ENCODE peak calls at places on chromosomes 3 and 15, in five cellular contexts. G is H9, Z is PC-3, N is hepatocyte, R is neuronal stem cell. C is an unnamed sample.
A peak's percentile ranks its signal among the peaks of the same experiment; 100 is the strongest.

GRCh38 chr15:81304226-81304625 is 19.7 kb downstream of the STARD5 start:
- DNase-seq in R (no peak), G (no peak), Z (no peak), N (no peak), C (peak; percentile 65)

GRCh38 chr3:38829404-38829803 is 13.4 kb upstream of the SCN10A start:
- DNase-seq in Z (peak; percentile 70), R (no peak), N (peak; percentile 70), G (no peak), C (peak; percentile 92)

GRCh38 chr3:185070491-185071335 is 82.1 kb downstream of the C3orf70 start:
- DNase-seq in N (peak; percentile 49), Z (peak; percentile 46), G (peak; percentile 87), R (peak; percentile 6), C (peak; percentile 94)

GRCh38 chr3:139309880-139310279 is 33.9 kb upstream of the MRPS22 start:
- DNase-seq in R (no peak), G (no peak), N (no peak), Z (peak; percentile 60), C (no peak)

GRCh38 chr15:79140846-79141570 is 50.4 kb upstream of the RASGRF1 start:
- DNase-seq in Z (no peak), N (no peak), R (no peak), G (no peak), C (no peak)

GRCh38 chr15:48358229-48358641 is 27.0 kb downstream of the DUT start:
- DNase-seq in N (no peak), Z (peak; percentile 49), R (peak; percentile 9), G (no peak), C (peak; percentile 44)

GRCh38 chr3:45252833-45253232 is 26.7 kb upstream of the TMEM158 start:
- DNase-seq in R (no peak), Z (no peak), G (no peak), N (no peak), C (no peak)

GRCh38 chr3:16665282-16665741 is 60.1 kb upstream of the DAZL start:
- DNase-seq in R (no peak), Z (peak; percentile 84), G (no peak), N (peak; percentile 78), C (no peak)

GRCh38 chr15:41417418-41417811 is 520 bp downstream of the RTF1 start:
- DNase-seq in N (peak; percentile 65), Z (peak; percentile 8), R (no peak), G (peak; percentile 36), C (peak; percentile 92)

GRCh38 chr15:41474941-41475340 is 18.7 kb upstream of the ITPKA start:
- DNase-seq in R (no peak), Z (peak; percentile 75), N (no peak), G (no peak), C (no peak)

GRCh38 chr15:79978694-79979519 is 7.9 kb upstream of the BCL2A1 start:
- DNase-seq in G (no peak), N (peak; percentile 48), R (no peak), Z (no peak), C (peak; percentile 86)

GRCh38 chr15:29945943-29946591 is 123.8 kb upstream of the TJP1 start:
- DNase-seq in G (no peak), N (no peak), Z (no peak), R (no peak), C (peak; percentile 25)

GRCh38 chr3:66598168-66598567 is 97.3 kb upstream of the LRIG1 start:
- DNase-seq in N (no peak), Z (no peak), G (no peak), R (no peak), C (no peak)

GRCh38 chr15:84961707-84962106 is 19.9 kb upstream of the PDE8A start:
- DNase-seq in R (no peak), N (no peak), G (no peak), Z (peak; percentile 54), C (peak; percentile 26)

GRCh38 chr15:63238796-63239195 is 38.6 kb upstream of the APH1B start:
- DNase-seq in G (no peak), R (no peak), Z (peak; percentile 6), N (no peak), C (peak; percentile 88)

GRCh38 chr3:170584585-170585007 is 1.3 kb downstream of the SLC7A14 start:
- DNase-seq in N (peak; percentile 91), Z (peak; percentile 53), R (peak; percentile 87), G (peak; percentile 90), C (peak; percentile 96)

GRCh38 chr3:176939022-176939817 is 258.1 kb downstream of the TBL1XR1 start:
- DNase-seq in G (peak; percentile 40), Z (peak; percentile 86), N (peak; percentile 86), R (peak; percentile 56), C (peak; percentile 88)

GRCh38 chr15:36682091-36682490 is 102.7 kb downstream of the CDIN1 start:
- DNase-seq in N (no peak), G (no peak), R (no peak), Z (peak; percentile 6), C (peak; percentile 17)

GRCh38 chr3:140906785-140907184 is 34.9 kb upstream of the SLC25A36 start:
- DNase-seq in Z (no peak), G (no peak), N (no peak), R (no peak), C (no peak)

GRCh38 chr3:52498134-52499054 is 3.3 kb downstream of the STAB1 start:
- DNase-seq in Z (no peak), N (peak; percentile 47), R (no peak), G (no peak), C (peak; percentile 98)

GRCh38 chr3:68479779-68480178 is 452.6 kb downstream of the TAFA4 start:
- DNase-seq in G (no peak), Z (no peak), N (no peak), R (no peak), C (no peak)

GRCh38 chr3:161413127-161413854 is 42.0 kb upstream of the SPTSSB start:
- DNase-seq in N (no peak), Z (peak; percentile 89), R (no peak), G (no peak), C (no peak)

GRCh38 chr3:18439281-18439680 is 14.1 kb upstream of the SATB1 start:
- DNase-seq in N (no peak), R (no peak), Z (no peak), G (no peak), C (no peak)

GRCh38 chr3:18441521-18441920 is 16.4 kb upstream of the SATB1 start:
- DNase-seq in N (no peak), R (no peak), G (no peak), Z (no peak), C (no peak)

GRCh38 chr3:18438586-18438985 is 13.4 kb upstream of the SATB1 start:
- DNase-seq in N (no peak), G (no peak), Z (no peak), R (no peak), C (no peak)

GRCh38 chr3:18442743-18443669 is 17.9 kb upstream of the SATB1 start:
- DNase-seq in N (no peak), R (no peak), G (no peak), Z (no peak), C (peak; percentile 77)

DNA sequence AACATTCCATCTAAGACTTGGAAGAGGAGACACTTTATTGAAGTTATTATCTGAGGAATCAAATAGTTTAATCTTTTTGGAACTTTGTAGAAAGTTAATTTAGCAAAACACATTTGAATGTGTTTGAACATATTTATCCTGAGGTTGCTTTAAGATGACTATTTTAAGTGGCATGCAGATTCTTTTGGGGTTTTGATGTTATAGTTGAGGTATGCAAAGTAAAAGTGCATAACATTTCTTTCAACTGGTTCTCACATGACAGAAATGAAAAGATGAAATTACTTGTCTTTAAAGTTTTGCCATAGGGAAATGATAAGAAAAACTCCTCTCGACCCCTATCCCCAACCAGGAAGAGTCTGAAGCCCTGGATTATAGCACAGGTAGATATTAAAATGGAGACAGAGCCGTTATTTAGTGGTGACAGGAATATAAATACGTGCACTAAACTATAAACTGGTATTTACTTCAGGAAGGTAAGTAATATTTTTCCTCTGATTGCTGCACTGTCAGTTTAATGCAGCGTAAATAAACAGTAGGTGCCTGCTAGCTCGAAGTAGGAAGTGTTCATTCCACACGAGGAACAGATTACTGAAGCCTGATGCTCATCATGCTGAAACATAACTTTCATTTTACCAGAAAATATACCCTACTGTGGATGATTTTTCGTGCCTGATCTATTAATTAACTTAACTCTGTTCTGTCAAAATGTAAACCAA is 15.1 kb upstream of the SATB1 start:
- DNase-seq in Z (peak; percentile 19), R (no peak), N (no peak), G (no peak), C (no peak)
- H2AFZ ChIP-seq in Z (peak overlapping the region; percentile 25), R (no peak overlapping the region), N (no peak overlapping the region), G (no peak overlapping the region), C (no peak overlapping the region)

DNA sequence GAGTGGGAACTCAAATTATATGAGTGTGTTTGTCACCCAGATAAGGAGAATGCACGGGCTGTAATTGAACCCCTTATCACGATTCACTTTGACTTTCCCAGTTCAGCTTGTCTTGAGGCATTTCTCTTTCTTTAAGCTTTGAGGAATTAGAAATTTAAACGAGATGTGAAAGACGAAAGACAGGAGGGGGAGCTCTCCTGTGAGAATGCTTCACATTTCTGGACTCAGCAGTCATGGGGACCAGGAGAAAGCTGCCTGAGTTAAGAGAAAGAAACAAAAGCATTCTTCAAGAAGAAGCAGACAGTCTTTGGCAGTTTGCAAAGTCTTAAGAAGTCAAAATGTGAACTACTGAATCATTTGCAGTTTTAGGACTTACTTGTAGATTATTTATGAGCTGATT is 205.6 kb downstream of the NECTIN3 start:
- DNase-seq in G (no peak), R (peak; percentile 39), Z (peak; percentile 37), N (peak; percentile 45), C (peak; percentile 58)
- H3K4me2 ChIP-seq in G (no peak overlapping the region), R (no peak overlapping the region), Z (no peak overlapping the region), N (peak overlapping the region; percentile 29), C (peak overlapping the region; percentile 42)

GRCh38 chr15:101148166-101148880 is 103.5 kb downstream of the CHSY1 start:
- DNase-seq in Z (no peak), G (no peak), R (no peak), N (no peak), C (no peak)

GRCh38 chr15:101145362-101145761 is 106.5 kb downstream of the CHSY1 start:
- DNase-seq in N (no peak), R (no peak), G (no peak), Z (no peak), C (peak; percentile 39)

GRCh38 chr15:101148881-101149664 is 102.8 kb downstream of the CHSY1 start:
- DNase-seq in R (no peak), G (no peak), Z (no peak), N (peak; percentile 47), C (no peak)

GRCh38 chr15:101146118-101146702 is 105.6 kb downstream of the CHSY1 start:
- DNase-seq in R (no peak), Z (no peak), G (no peak), N (no peak), C (peak; percentile 23)

DNA sequence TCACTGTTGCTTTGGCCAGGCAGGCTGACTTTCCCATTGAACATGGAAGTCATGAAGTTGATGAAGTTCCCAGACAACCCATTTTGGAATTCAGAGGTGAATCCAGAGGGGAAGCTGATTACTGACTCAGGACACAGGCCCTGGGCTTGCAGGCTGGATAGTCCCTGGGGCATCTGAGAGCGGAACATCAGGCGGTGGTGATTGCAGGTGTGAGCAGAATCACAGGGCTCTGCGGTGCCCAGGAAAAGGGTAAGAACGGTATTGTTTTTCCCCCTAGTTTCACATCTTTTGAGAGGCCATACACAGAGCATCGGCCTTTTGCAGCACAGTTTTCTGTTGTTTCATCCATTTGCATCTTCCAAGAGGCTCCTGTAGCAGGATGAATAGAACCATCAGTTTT is 104.7 kb downstream of the CHSY1 start:
- DNase-seq in G (no peak), Z (no peak), N (no peak), R (no peak), C (no peak)
- H3K4me1 ChIP-seq in G (no peaks in the 10 kb centered on the region), Z (no peaks in the 10 kb centered on the region), N (peaks cover 6% of the 10 kb centered on the region), R (peaks cover 2% of the 10 kb centered on the region), C (peaks cover 5% of the 10 kb centered on the region)

GRCh38 chr3:27526614-27527315 is 42.6 kb upstream of the SLC4A7 start:
- DNase-seq in Z (no peak), G (no peak), N (no peak), R (no peak), C (no peak)

GRCh38 chr3:27521179-27521871 is 37.1 kb upstream of the SLC4A7 start:
- DNase-seq in R (no peak), Z (peak; percentile 90), G (no peak), N (peak; percentile 58), C (peak; percentile 76)

GRCh38 chr3:27521872-27522265 is 37.7 kb upstream of the SLC4A7 start:
- DNase-seq in G (no peak), Z (no peak), R (no peak), N (no peak), C (no peak)
- H2AFZ ChIP-seq in G (no peak overlapping the region), Z (no peak overlapping the region), R (no peak overlapping the region), N (no peak overlapping the region), C (peak overlapping the region; percentile 51)